ENCODE peak calls at places on chromosomes 3 and 15, in nine cellular contexts. L is stimulated activated naive CD8-positive, alpha-beta T cell treated with anti-CD3 and anti-CD28 coated beads, Interleukin-15, Interleukin-2, amounts not matched to agents 100 U/mL and 50 U/mL, for 24 hours; H is nucleus accumbens; W is A172; R is C1 segment of cervical spinal cord; S is GM04504; P is stimulated activated CD4-positive, alpha-beta T cell treated with anti-CD3 and anti-CD28 coated beads, Interleukin-4, amount 100 ng/mL, for 1 hour; U is caudate nucleus; G is naive thymus-derived CD8-positive, alpha-beta T cell. N is an unnamed sample.

GRCh38 chr3:13616359-13616758 is 67.4 kb downstream of the FBLN2 start:
- DNase-seq in L (no peak), H (no peak), W (no peak), R (no peak), S (no peak), P (no peak), U (no peak), G (no peak), N (no peak)

GRCh38 chr3:24513463-24513862 is 18.8 kb upstream of the THRB start:
- DNase-seq in L (no peak), H (no peak), W (no peak), R (no peak), S (no peak), P (no peak), U (no peak), G (no peak), N (no peak)

GRCh38 chr3:195763843-195764825 is 43.4 kb downstream of the MUC20 start:
- DNase-seq in L (no peak), H (no peak), W (no peak), R (no peak), S (no peak), P (no peak), U (no peak), G (no peak), N (no peak)

GRCh38 chr3:79012946-79013362 is 754.8 kb downstream of the ROBO1 start:
- DNase-seq in L (no peak), H (no peak), W (no peak), R (no peak), S (no peak), P (no peak), U (no peak), G (no peak), N (no peak)

GRCh38 chr15:49495993-49496747 is 73.1 kb downstream of the FGF7 start:
- DNase-seq in L (no peak), H (no peak), W (no peak), R (no peak), S (no peak), P (no peak), U (no peak), G (no peak), N (no peak)

GRCh38 chr3:123695731-123696640 is 111.1 kb upstream of the HACD2 start:
- DNase-seq in L (no peak), H (no peak), W (no peak), R (no peak), S (no peak), P (no peak), U (no peak), G (no peak), N (no peak)

GRCh38 chr3:49005998-49006397 is 1.2 kb upstream of the WDR6 start:
- DNase-seq in L (no peak), H (no peak), W (no peak), R (no peak), S (no peak), P (no peak), U (no peak), G (no peak), N (no peak)

GRCh38 chr3:29936766-29937165 is 655.9 kb downstream of the RBMS3 start:
- DNase-seq in L (no peak), H (no peak), W (no peak), R (no peak), S (no peak), P (no peak), U (no peak), G (no peak), N (no peak)

GRCh38 chr3:42214565-42215283 is 51.3 kb downstream of the CCK start:
- DNase-seq in L (no peak), H (no peak), W (peak), R (no peak), S (peak), P (no peak), U (no peak), G (no peak), N (no peak)

GRCh38 chr3:179801263-179801662 is 148.4 kb downstream of the USP13 start:
- DNase-seq in L (no peak), H (no peak), W (no peak), R (no peak), S (peak), P (no peak), U (no peak), G (no peak), N (no peak)

GRCh38 chr3:118863731-118864322 is 170.8 kb downstream of the IGSF11 start:
- DNase-seq in L (no peak), H (no peak), W (no peak), R (no peak), S (no peak), P (no peak), U (no peak), G (no peak), N (no peak)

GRCh38 chr3:112002458-112002971 is 3.8 kb downstream of the TAGLN3 start:
- DNase-seq in L (peak), H (no peak), W (peak), R (no peak), S (no peak), P (peak), U (peak), G (no peak), N (no peak)

GRCh38 chr15:67013696-67014095 is 51.7 kb upstream of the SMAD3 start:
- DNase-seq in L (no peak), H (no peak), W (no peak), R (no peak), S (no peak), P (no peak), U (no peak), G (no peak), N (peak)

GRCh38 chr3:89851974-89852621 is 744.7 kb downstream of the EPHA3 start:
- DNase-seq in L (no peak), H (no peak), W (no peak), R (no peak), S (no peak), P (no peak), U (no peak), G (no peak), N (peak)

GRCh38 chr15:52730163-52730562 is 51.0 kb upstream of the ATOSA start:
- DNase-seq in L (no peak), H (no peak), W (peak), R (no peak), S (peak), P (no peak), U (no peak), G (peak), N (no peak)

GRCh38 chr3:185820973-185821758 is 3.7 kb downstream of the IGF2BP2 start:
- DNase-seq in L (no peak), H (no peak), W (peak), R (no peak), S (no peak), P (no peak), U (no peak), G (no peak), N (no peak)

N was measured in endothelial cell.